ENCODE peak calls at places on chromosome 18, in seven cellular contexts. X, D, H, B, T, K and U are unnamed samples.

GRCh38 chr18:3597159-3597977 is 147.4 kb downstream of the TGIF1 start:
- DNase-seq in X (no peak), D (no peak), H (no peak), B (peak; percentile 22), T (no peak), K (no peak), U (no peak)

GRCh38 chr18:79912994-79913831 is 38.2 kb downstream of the SLC66A2 start:
- DNase-seq in X (no peak), D (no peak), H (no peak), B (no peak), T (no peak), K (no peak), U (peak; percentile 12)

GRCh38 chr18:33937270-33937816 is 287.4 kb downstream of the NOL4 start:
- DNase-seq in X (no peak), D (no peak), H (no peak), B (no peak), T (no peak), K (no peak), U (no peak)

GRCh38 chr18:4270016-4270415 is 185.1 kb downstream of the DLGAP1 start:
- DNase-seq in X (no peak), D (no peak), H (no peak), B (no peak), T (no peak), K (no peak), U (no peak)

GRCh38 chr18:31010601-31011000 is 31.9 kb downstream of the DSC3 start:
- DNase-seq in X (no peak), D (no peak), H (no peak), B (no peak), T (no peak), K (no peak), U (no peak)

GRCh38 chr18:10536270-10536669 is 10.4 kb downstream of the NAPG start:
- DNase-seq in X (no peak), D (no peak), H (no peak), B (no peak), T (no peak), K (peak; percentile 58), U (no peak)

GRCh38 chr18:79815657-79816056 is 17.9 kb downstream of the KCNG2 start:
- DNase-seq in X (no peak), D (no peak), H (no peak), B (no peak), T (no peak), K (no peak), U (no peak)

GRCh38 chr18:9323750-9324445 is 10.7 kb upstream of the TWSG1 start:
- DNase-seq in X (peak; percentile 20), D (no peak), H (no peak), B (no peak), T (peak; percentile 53), K (peak; percentile 55), U (no peak)

GRCh38 chr18:57052759-57053158 is 94.1 kb upstream of the BOD1L2 start:
- DNase-seq in X (no peak), D (no peak), H (no peak), B (no peak), T (no peak), K (no peak), U (no peak)

GRCh38 chr18:44693030-44693784 is 12.5 kb downstream of the SETBP1 start:
- DNase-seq in X (no peak), D (no peak), H (no peak), B (no peak), T (peak; percentile 84), K (peak; percentile 96), U (no peak)

GRCh38 chr18:50726960-50727589 is 92.7 kb downstream of the MRO start:
- DNase-seq in X (no peak), D (no peak), H (peak; percentile 10), B (no peak), T (no peak), K (no peak), U (no peak)

GRCh38 chr18:12821408-12821807 is 62.6 kb downstream of the PTPN2 start:
- DNase-seq in X (no peak), D (no peak), H (no peak), B (no peak), T (no peak), K (no peak), U (no peak)

GRCh38 chr18:27136208-27136535 is 48.9 kb downstream of the CHST9 start:
- DNase-seq in X (no peak), D (no peak), H (no peak), B (no peak), T (peak; percentile 0), K (peak; percentile 86), U (no peak)

GRCh38 chr18:51397347-51397962 is 200.0 kb upstream of the MEX3C start:
- DNase-seq in X (no peak), D (no peak), H (no peak), B (no peak), T (no peak), K (no peak), U (no peak)

GRCh38 chr18:56351911-56352502 is 286.4 kb downstream of the TXNL1 start:
- DNase-seq in X (no peak), D (no peak), H (no peak), B (no peak), T (peak; percentile 4), K (peak; percentile 57), U (no peak)

GRCh38 chr18:55245200-55245599 is 285.9 kb upstream of the CCDC68 start:
- DNase-seq in X (no peak), D (no peak), H (no peak), B (no peak), T (peak; percentile 56), K (no peak), U (no peak)

GRCh38 chr18:54551590-54551989 is 39.5 kb upstream of the DYNAP start:
- DNase-seq in X (no peak), D (no peak), H (no peak), B (no peak), T (no peak), K (no peak), U (no peak)

GRCh38 chr18:2168022-2168421 is 403.3 kb downstream of the METTL4 start:
- DNase-seq in X (no peak), D (no peak), H (no peak), B (no peak), T (no peak), K (peak; percentile 67), U (no peak)

GRCh38 chr18:22185298-22185697 is 15.9 kb downstream of the GATA6 start:
- DNase-seq in X (no peak), D (no peak), H (no peak), B (no peak), T (no peak), K (no peak), U (no peak)

GRCh38 chr18:62659698-62660097 is 55.6 kb upstream of the PHLPP1 start:
- DNase-seq in X (no peak), D (no peak), H (no peak), B (no peak), T (no peak), K (no peak), U (no peak)

GRCh38 chr18:48488388-48488850 is 50.4 kb upstream of the CTIF start:
- DNase-seq in X (no peak), D (no peak), H (no peak), B (no peak), T (peak; percentile 87), K (peak; percentile 88), U (peak; percentile 89)

GRCh38 chr18:22314406-22314805 is 103.3 kb downstream of the CTAGE1 start:
- DNase-seq in X (no peak), D (no peak), H (no peak), B (no peak), T (peak; percentile 96), K (peak; percentile 80), U (no peak)

GRCh38 chr18:23716966-23717365 is 27.7 kb downstream of the LAMA3 start:
- DNase-seq in X (no peak), D (no peak), H (no peak), B (no peak), T (peak; percentile 42), K (peak; percentile 89), U (no peak)

GRCh38 chr18:3447035-3447894 is 2.7 kb upstream of the TGIF1 start:
- DNase-seq in X (no peak), D (no peak), H (peak; percentile 74), B (peak; percentile 90), T (peak; percentile 83), K (peak; percentile 50), U (peak; percentile 70)

GRCh38 chr18:70450658-70451253 is 161.9 kb downstream of the SOCS6 start:
- DNase-seq in X (no peak), D (no peak), H (no peak), B (no peak), T (peak; percentile 53), K (no peak), U (no peak)

GRCh38 chr18:48675912-48676311 is 137.1 kb downstream of the CTIF start:
- DNase-seq in X (no peak), D (no peak), H (no peak), B (no peak), T (no peak), K (no peak), U (no peak)

GRCh38 chr18:58013241-58014211 is 30.5 kb upstream of the NEDD4L start:
- DNase-seq in X (no peak), D (no peak), H (no peak), B (peak; percentile 18), T (peak; percentile 55), K (peak; percentile 92), U (peak; percentile 16)

GRCh38 chr18:76822510-76823165 is at the start of gene ZNF236:
- DNase-seq in X (peak; percentile 42), D (peak; percentile 56), H (peak; percentile 79), B (peak; percentile 72), T (peak; percentile 89), K (peak; percentile 84), U (peak; percentile 71)

GRCh38 chr18:80023173-80023572 is 11.1 kb upstream of the RBFA start:
- DNase-seq in X (no peak), D (no peak), H (peak; percentile 54), B (no peak), T (peak; percentile 9), K (peak; percentile 12), U (peak; percentile 37)

GRCh38 chr18:46402945-46403344 is 254.1 kb downstream of the LOXHD1 start:
- DNase-seq in X (no peak), D (no peak), H (no peak), B (no peak), T (no peak), K (no peak), U (no peak)

GRCh38 chr18:49811151-49811938 is 2.0 kb downstream of the ACAA2 start:
- DNase-seq in X (no peak), D (no peak), H (no peak), B (peak; percentile 5), T (peak; percentile 15), K (no peak), U (no peak)

GRCh38 chr18:44856157-44856556 is 175.5 kb downstream of the SETBP1 start:
- DNase-seq in X (no peak), D (no peak), H (no peak), B (no peak), T (no peak), K (peak; percentile 75), U (no peak)

GRCh38 chr18:49546719-49547273 is 15.1 kb upstream of the LIPG start:
- DNase-seq in X (no peak), D (no peak), H (no peak), B (no peak), T (no peak), K (no peak), U (no peak)

GRCh38 chr18:23134780-23135678 is at the start of gene CABLES1:
- DNase-seq in X (peak; percentile 33), D (peak; percentile 49), H (peak; percentile 46), B (no peak), T (peak; percentile 76), K (peak; percentile 33), U (peak; percentile 74)

GRCh38 chr18:57426187-57426586 is 9.0 kb upstream of the ONECUT2 start:
- DNase-seq in X (peak; percentile 23), D (no peak), H (peak; percentile 19), B (no peak), T (no peak), K (no peak), U (no peak)

GRCh38 chr18:60905699-60906098 is 427.5 kb upstream of the CDH20 start:
- DNase-seq in X (no peak), D (no peak), H (no peak), B (no peak), T (no peak), K (no peak), U (no peak)

GRCh38 chr18:74840492-74841167 is 243.0 kb downstream of the ZNF407 start:
- DNase-seq in X (no peak), D (no peak), H (no peak), B (peak; percentile 77), T (peak; percentile 68), K (peak; percentile 83), U (no peak)

GRCh38 chr18:5196253-5197031 is 615 bp downstream of the AKAIN1 start:
- DNase-seq in X (no peak), D (no peak), H (peak; percentile 5), B (peak; percentile 65), T (no peak), K (no peak), U (no peak)